ENCODE peak calls at places on chromosomes 7 and 10, in eight cellular contexts. R is adrenal gland, C is sigmoid colon, N is breast epithelium, D is uterus, E is esophagus squamous epithelium, T is IMR-90, K is A549. X is an unnamed sample.

GRCh38 chr7:112136707-112137008 is 69.5 kb downstream of the DOCK4 start:
- DNase-seq in N (no peak), R (no peak), K (no peak), D (no peak), E (no peak), C (no peak), T (no peak), X (no peak)

GRCh38 chr7:42227931-42228591 is 8.9 kb downstream of the GLI3 start:
- DNase-seq in T (peak; percentile 46), C (peak; percentile 75), R (no peak), D (peak; percentile 56), K (no peak), N (no peak), E (no peak), X (peak; percentile 76)

GRCh38 chr10:659710-660141 is 29.7 kb downstream of the DIP2C start:
- DNase-seq in C (peak; percentile 53), E (no peak), K (no peak), T (peak; percentile 87), N (no peak), D (no peak), R (no peak), X (no peak)

GRCh38 chr10:110387983-110388681 is 83.4 kb upstream of the SMNDC1 start:
- DNase-seq in C (no peak), R (no peak), T (no peak), E (no peak), D (no peak), N (no peak), K (no peak), X (no peak)

GRCh38 chr7:20513341-20513740 is 102.1 kb upstream of the ABCB5 start:
- DNase-seq in C (no peak), D (no peak), N (no peak), E (no peak), T (no peak), R (no peak), K (no peak), X (no peak)

GRCh38 chr7:10874666-10875065 is 99.0 kb upstream of the PHF14 start:
- DNase-seq in N (no peak), E (no peak), D (no peak), R (no peak), T (no peak), K (no peak), C (no peak), X (no peak)

GRCh38 chr10:123402656-123403055 is 248.5 kb downstream of the BUB3 start:
- DNase-seq in E (no peak), R (no peak), T (no peak), K (no peak), N (no peak), D (no peak), C (no peak), X (no peak)

GRCh38 chr10:49292565-49293207 is 6.3 kb upstream of the C10orf71 start:
- DNase-seq in E (no peak), D (no peak), T (no peak), K (no peak), N (no peak), R (no peak), C (peak; percentile 18), X (no peak)

GRCh38 chr7:360454-361100 is 70.6 kb downstream of the FOXL3 start:
- DNase-seq in D (no peak), K (no peak), T (no peak), N (no peak), R (no peak), E (no peak), C (peak; percentile 48), X (no peak)

GRCh38 chr7:99314504-99314903 is 11.2 kb upstream of the ARPC1A start:
- DNase-seq in N (no peak), E (no peak), T (no peak), R (no peak), C (no peak), K (peak; percentile 20), D (no peak), X (no peak)

GRCh38 chr10:132322621-132323048 is 9.4 kb upstream of the LRRC27 start:
- DNase-seq in K (peak; percentile 63), E (no peak), D (no peak), R (no peak), C (peak; percentile 52), T (peak; percentile 30), N (no peak), X (no peak)

GRCh38 chr10:36808625-36809362 is 316.6 kb upstream of the ANKRD30A start:
- DNase-seq in C (no peak), D (no peak), R (no peak), T (peak; percentile 5), N (no peak), K (no peak), E (no peak), X (no peak)

GRCh38 chr7:55415173-55415778 is 50.1 kb downstream of the LANCL2 start:
- DNase-seq in E (peak; percentile 14), N (peak; percentile 53), K (peak; percentile 75), D (peak; percentile 71), C (peak; percentile 81), R (peak; percentile 91), T (peak; percentile 65), X (peak; percentile 38)

GRCh38 chr10:44845672-44846071 is 65.5 kb upstream of the TMEM72 start:
- DNase-seq in K (no peak), T (no peak), C (no peak), D (no peak), E (no peak), R (no peak), N (no peak), X (no peak)

GRCh38 chr10:7558036-7558435 is 108.7 kb downstream of the ITIH5 start:
- DNase-seq in R (no peak), C (no peak), T (no peak), K (no peak), N (no peak), D (no peak), E (no peak), X (no peak)

GRCh38 chr10:107548301-107548700 is 383.8 kb upstream of the SORCS1 start:
- DNase-seq in E (no peak), D (no peak), K (no peak), N (no peak), C (no peak), R (no peak), T (no peak), X (no peak)

GRCh38 chr7:154255324-154255723 is 203.1 kb downstream of the DPP6 start:
- DNase-seq in T (no peak), D (no peak), R (no peak), K (no peak), N (no peak), C (no peak), E (no peak), X (no peak)

GRCh38 chr7:2785071-2785500 is 59.0 kb downstream of the GNA12 start:
- DNase-seq in T (peak; percentile 63), E (no peak), N (no peak), R (no peak), D (no peak), K (no peak), C (no peak), X (no peak)

GRCh38 chr7:32871624-32872371 is 19.8 kb downstream of the KBTBD2 start:
- DNase-seq in K (no peak), R (no peak), N (no peak), T (no peak), C (no peak), D (no peak), E (no peak), X (no peak)

GRCh38 chr10:70816220-70816894 is 609 bp downstream of the SGPL1 start:
- DNase-seq in K (peak; percentile 87), R (peak; percentile 89), T (peak; percentile 91), E (no peak), C (peak; percentile 86), D (peak; percentile 61), N (peak; percentile 57), X (peak; percentile 76)

GRCh38 chr7:21908746-21909145 is 37.0 kb downstream of the CDCA7L start:
- DNase-seq in R (no peak), T (no peak), D (no peak), E (no peak), K (no peak), C (no peak), N (no peak), X (no peak)

GRCh38 chr7:140937702-140938283 is 13.1 kb upstream of the BRAF start:
- DNase-seq in D (no peak), K (no peak), C (no peak), N (no peak), E (no peak), T (no peak), R (no peak), X (no peak)

GRCh38 chr7:27188666-27189559 is 3.9 kb upstream of the HOXA11 start:
- DNase-seq in T (no peak), R (peak; percentile 53), E (no peak), N (no peak), C (peak; percentile 88), D (peak; percentile 55), K (no peak), X (no peak)
- TF ChIP-seq POLR2A in T (no peak), R (no peak), E (no peak), N (no peak), C (no peak), D (peak; percentile 40), K (no peak), X (no peak)

DNA sequence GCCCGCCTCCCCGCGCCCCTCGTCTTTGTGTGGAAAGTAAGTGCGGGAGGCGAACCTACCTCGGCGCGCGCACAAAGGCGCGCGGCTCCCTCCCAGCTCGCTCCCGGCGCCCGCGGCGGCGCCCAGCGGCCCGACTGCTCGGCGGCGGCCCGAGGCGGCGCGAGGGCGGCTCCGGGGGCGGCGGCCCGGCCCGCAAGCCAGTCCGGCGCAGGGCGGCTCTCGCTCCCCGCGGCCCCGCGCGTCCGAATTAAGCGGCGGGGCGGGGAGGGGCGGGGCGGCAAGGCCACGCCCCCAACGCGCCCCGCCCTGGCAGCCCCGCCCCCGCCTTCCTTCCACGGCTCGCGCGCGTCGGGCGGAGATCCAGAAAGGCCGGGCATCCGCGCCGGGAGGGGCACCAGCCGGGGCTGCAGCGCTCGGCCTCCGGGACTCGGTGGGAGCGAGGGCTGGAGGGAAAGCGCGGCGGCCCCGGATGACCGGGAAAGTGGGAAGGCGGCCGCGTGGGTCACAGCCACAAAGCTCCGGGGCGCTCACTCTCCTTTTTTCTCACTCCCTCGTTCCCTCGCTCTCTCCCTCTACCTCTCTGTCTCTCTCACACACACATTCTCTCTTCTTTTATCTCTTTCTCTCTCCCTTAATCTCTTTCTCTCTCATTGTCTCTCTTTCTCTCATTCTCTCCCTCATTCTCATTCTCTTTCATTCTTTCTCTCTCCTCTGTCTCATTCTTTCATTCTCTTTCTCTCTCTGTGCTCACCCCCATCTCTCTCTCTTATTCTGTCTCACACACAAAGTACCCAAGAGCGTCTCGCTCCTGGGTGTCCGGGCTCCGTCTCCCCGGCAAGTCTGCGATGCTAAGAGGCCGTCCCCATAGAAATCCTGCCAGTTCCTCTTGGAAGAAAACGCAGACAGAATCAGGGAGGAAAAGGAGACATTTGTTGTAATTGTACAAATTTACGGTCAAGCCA is 170.2 kb downstream of the FAM107B start:
- DNase-seq in K (peak; percentile 69), T (peak; percentile 70), N (peak; percentile 48), R (peak; percentile 87), C (peak; percentile 90), E (peak; percentile 7), D (peak; percentile 83), X (no peak)
- TF ChIP-seq POLR2A in K (peak; percentile 80), T (peak; percentile 53), N (no peak), R (peak; percentile 94), C (no peak), E (no peak), D (peak; percentile 72), X (peak; percentile 39)

GRCh38 chr10:30027057-30028005 is 32.1 kb downstream of the JCAD start:
- DNase-seq in T (no peak), C (peak; percentile 89), R (peak; percentile 78), K (peak; percentile 32), D (peak; percentile 43), N (peak; percentile 68), E (peak; percentile 7), X (peak; percentile 21)
- TF ChIP-seq POLR2A in T (no peak), C (no peak), R (no peak), K (no peak), D (no peak), N (no peak), E (no peak), X (no peak)

GRCh38 chr7:5423844-5424688 is 432 bp upstream of the TNRC18 start:
- DNase-seq in T (peak; percentile 99), E (peak; percentile 69), N (peak; percentile 96), K (peak; percentile 98), C (peak; percentile 98), D (peak; percentile 97), R (peak; percentile 99), X (peak; percentile 82)
- TF ChIP-seq POLR2A in T (no peak), E (peak; percentile 73), N (peak; percentile 56), K (no peak), C (peak; percentile 65), D (peak; percentile 59), R (peak; percentile 56), X (no peak)

X was measured in H1.